ENCODE peak calls at places on chromosomes 12 and 14, in six cellular contexts. I, X, N, R, V and B are unnamed samples.

GRCh38 chr12:79547735-79548347 is 142.9 kb downstream of the PAWR start:
- DNase-seq in V (peak; percentile 37), N (peak; percentile 81), I (no peak), X (no peak), R (peak; percentile 61), B (peak; percentile 84)

GRCh38 chr14:41490323-41490722 is 116.4 kb upstream of the LRFN5 start:
- DNase-seq in V (no peak), R (no peak), X (no peak), N (no peak), I (no peak), B (no peak)

GRCh38 chr14:88386395-88386794 is 938 bp downstream of the SPATA7 start:
- DNase-seq in V (no peak), R (no peak), N (peak; percentile 9), I (no peak), X (no peak), B (no peak)

GRCh38 chr12:83818888-83819287 is 1093.7 kb downstream of the SLC6A15 start:
- DNase-seq in V (no peak), R (no peak), N (no peak), X (no peak), I (no peak), B (no peak)

GRCh38 chr12:114447274-114447716 is 41.4 kb upstream of the TBX5 start:
- DNase-seq in I (no peak), V (no peak), N (peak; percentile 35), X (no peak), R (no peak), B (no peak)

GRCh38 chr14:52845079-52845478 is 53.7 kb upstream of the GNPNAT1 start:
- DNase-seq in V (no peak), I (no peak), X (no peak), N (peak; percentile 11), R (no peak), B (no peak)

GRCh38 chr14:55807059-55807499 is 227.1 kb downstream of the KTN1 start:
- DNase-seq in V (peak; percentile 31), N (peak; percentile 71), R (no peak), I (no peak), X (no peak), B (peak; percentile 76)

GRCh38 chr14:23984891-23985607 is 3.7 kb upstream of the DHRS4L2 start:
- DNase-seq in N (no peak), V (no peak), X (no peak), R (no peak), I (no peak), B (peak; percentile 74)

GRCh38 chr12:118402251-118402650 is 25.9 kb downstream of the SUDS3 start:
- DNase-seq in N (no peak), I (no peak), R (no peak), V (no peak), X (no peak), B (peak; percentile 67)

GRCh38 chr12:2084553-2085296 is 31.9 kb downstream of the CACNA1C start:
- DNase-seq in R (no peak), I (no peak), V (no peak), N (no peak), X (no peak), B (peak; percentile 58)

GRCh38 chr14:30974628-30975027 is 50.8 kb upstream of the AP4S1 start:
- DNase-seq in N (no peak), V (no peak), X (no peak), I (no peak), R (no peak), B (peak; percentile 55)

GRCh38 chr12:120323772-120324171 is 3.8 kb downstream of the PLA2G1B start:
- DNase-seq in R (no peak), X (no peak), I (no peak), V (no peak), N (no peak), B (no peak)

GRCh38 chr12:64039285-64039871 is 182.7 kb downstream of the KICS2 start:
- DNase-seq in X (no peak), R (no peak), N (peak; percentile 65), V (no peak), I (no peak), B (no peak)

GRCh38 chr12:109679716-109680520 is 33.7 kb upstream of the FAM222A start:
- DNase-seq in R (no peak), V (no peak), N (peak; percentile 95), I (no peak), X (no peak), B (no peak)

GRCh38 chr14:100601914-100602313 is 14.7 kb upstream of the BEGAIN start:
- DNase-seq in V (no peak), R (no peak), X (no peak), I (no peak), N (no peak), B (no peak)

GRCh38 chr12:120720234-120720968 is 5.2 kb upstream of the ACADS start:
- DNase-seq in I (no peak), X (no peak), N (no peak), V (no peak), R (no peak), B (peak; percentile 60)

GRCh38 chr14:36514278-36515104 is 5.5 kb downstream of the NKX2-1 start:
- DNase-seq in N (peak; percentile 33), R (peak; percentile 31), I (no peak), V (no peak), X (no peak), B (no peak)

GRCh38 chr14:20652996-20653975 is 11.8 kb upstream of the OR6S1 start:
- DNase-seq in I (no peak), X (no peak), R (no peak), N (peak; percentile 46), V (no peak), B (peak; percentile 56)

GRCh38 chr12:112107306-112107705 is 1.3 kb downstream of the NAA25 start:
- DNase-seq in R (no peak), X (no peak), V (no peak), N (no peak), I (no peak), B (no peak)

GRCh38 chr12:82596484-82596883 is 90.2 kb upstream of the TMTC2 start:
- DNase-seq in X (no peak), R (no peak), V (no peak), N (no peak), I (no peak), B (no peak)

GRCh38 chr14:96811265-96811664 is 14.1 kb downstream of the VRK1 start:
- DNase-seq in I (no peak), V (no peak), X (no peak), R (no peak), N (no peak), B (peak; percentile 34)

GRCh38 chr12:12736759-12737676 is 19.9 kb downstream of the CDKN1B start:
- DNase-seq in I (peak; percentile 31), X (peak; percentile 48), R (peak; percentile 63), V (no peak), N (peak; percentile 53), B (peak; percentile 85)

GRCh38 chr14:82879949-82880535 is 1346.4 kb upstream of the SEL1L start:
- DNase-seq in I (no peak), R (no peak), V (no peak), X (no peak), N (no peak), B (no peak)

GRCh38 chr14:44700694-44701093 is 193.6 kb upstream of the FSCB start:
- DNase-seq in R (no peak), X (no peak), I (no peak), V (no peak), N (no peak), B (no peak)

GRCh38 chr14:58607571-58608317 is 30.0 kb upstream of the DACT1 start:
- DNase-seq in N (no peak), I (no peak), R (no peak), X (no peak), V (no peak), B (peak; percentile 63)

GRCh38 chr12:48681416-48681737 is 661 bp downstream of the KANSL2 start:
- DNase-seq in N (no peak), X (no peak), I (no peak), V (peak; percentile 10), R (peak; percentile 12), B (no peak)

GRCh38 chr12:34390846-34391700 is 368.8 kb downstream of the ALG10 start:
- DNase-seq in I (no peak), X (no peak), V (no peak), N (no peak), R (no peak), B (no peak)

GRCh38 chr12:93766802-93767523 is 89.8 kb downstream of the CRADD start:
- DNase-seq in I (no peak), N (peak; percentile 68), R (peak; percentile 33), V (peak; percentile 41), X (no peak), B (peak; percentile 77)

GRCh38 chr14:64293976-64294671 is at the start of gene ESR2:
- DNase-seq in V (peak; percentile 60), I (peak; percentile 71), R (peak; percentile 64), N (peak; percentile 79), X (peak; percentile 65), B (peak; percentile 24)

GRCh38 chr14:105061428-105062047 is 3.7 kb downstream of the GPR132 start:
- DNase-seq in I (no peak), N (peak; percentile 3), X (peak; percentile 81), R (peak; percentile 76), V (no peak), B (no peak)

GRCh38 chr14:72783741-72784140 is 110.2 kb downstream of the DPF3 start:
- DNase-seq in V (no peak), X (no peak), N (no peak), I (peak; percentile 48), R (no peak), B (no peak)

GRCh38 chr14:69685217-69685616 is 73.8 kb downstream of the SUSD6 start:
- DNase-seq in X (no peak), N (no peak), I (no peak), V (no peak), R (no peak), B (peak; percentile 71)

GRCh38 chr12:8844665-8845064 is 22.2 kb downstream of the A2ML1 start:
- DNase-seq in X (no peak), N (peak; percentile 39), V (no peak), R (no peak), I (no peak), B (peak; percentile 10)

GRCh38 chr12:131901431-131902331 is 7.3 kb downstream of the ULK1 start:
- DNase-seq in I (no peak), V (no peak), X (no peak), N (no peak), R (no peak), B (no peak)